ENCODE peak calls at places on chromosomes 2 and 18, in six cellular contexts. One of them, this sample, is unnamed. For H3K27me3, the result is how much of the 10 kb centered on the place peaks cover.

GRCh38 chr2:196187898-196188458 is 16.6 kb upstream of the STK17B start:
- DNase-seq in hepatocyte: no peak
- DNase-seq in mesenchymal stem cell: no peak
- DNase-seq in spleen: no peak
- DNase-seq in CD4-positive, CD25-positive, alpha-beta regulatory T cell: no peak
- DNase-seq in upper lobe of right lung: no peak
- DNase-seq in this sample: no peak

GRCh38 chr18:9779630-9780029 is 71.5 kb downstream of the RAB31 start:
- DNase-seq in hepatocyte: peak
- DNase-seq in mesenchymal stem cell: no peak
- DNase-seq in spleen: no peak
- DNase-seq in CD4-positive, CD25-positive, alpha-beta regulatory T cell: no peak
- DNase-seq in upper lobe of right lung: no peak
- DNase-seq in this sample: no peak

GRCh38 chr18:63016270-63016669 is 300.9 kb downstream of the PHLPP1 start:
- DNase-seq in hepatocyte: peak
- DNase-seq in mesenchymal stem cell: peak
- DNase-seq in spleen: no peak
- DNase-seq in CD4-positive, CD25-positive, alpha-beta regulatory T cell: peak
- DNase-seq in upper lobe of right lung: no peak
- DNase-seq in this sample: peak

GRCh38 chr2:11305338-11305737 is 39.1 kb downstream of the ROCK2 start:
- DNase-seq in hepatocyte: no peak
- DNase-seq in mesenchymal stem cell: no peak
- DNase-seq in spleen: no peak
- DNase-seq in CD4-positive, CD25-positive, alpha-beta regulatory T cell: peak
- DNase-seq in upper lobe of right lung: no peak
- DNase-seq in this sample: no peak

GRCh38 chr2:174778479-174778962 is 14.2 kb upstream of the CHRNA1 start:
- DNase-seq in hepatocyte: peak
- DNase-seq in mesenchymal stem cell: peak
- DNase-seq in spleen: peak
- DNase-seq in CD4-positive, CD25-positive, alpha-beta regulatory T cell: peak
- DNase-seq in upper lobe of right lung: peak
- DNase-seq in this sample: peak

GRCh38 chr2:158460632-158461297 is 4.0 kb downstream of the PKP4 start:
- DNase-seq in hepatocyte: no peak
- DNase-seq in mesenchymal stem cell: peak
- DNase-seq in spleen: no peak
- DNase-seq in CD4-positive, CD25-positive, alpha-beta regulatory T cell: peak
- DNase-seq in upper lobe of right lung: no peak
- DNase-seq in this sample: no peak

GRCh38 chr2:186862869-186863709 is 14.1 kb upstream of the ZSWIM2 start:
- DNase-seq in hepatocyte: peak
- DNase-seq in mesenchymal stem cell: peak
- DNase-seq in spleen: no peak
- DNase-seq in CD4-positive, CD25-positive, alpha-beta regulatory T cell: peak
- DNase-seq in upper lobe of right lung: no peak
- DNase-seq in this sample: no peak

GRCh38 chr2:217331577-217332139 is 471.8 kb upstream of the TNP1 start:
- DNase-seq in hepatocyte: peak
- DNase-seq in mesenchymal stem cell: peak
- DNase-seq in spleen: no peak
- DNase-seq in CD4-positive, CD25-positive, alpha-beta regulatory T cell: no peak
- DNase-seq in upper lobe of right lung: no peak
- DNase-seq in this sample: no peak

GRCh38 chr2:14756122-14756541 is 123.6 kb downstream of the LRATD1 start:
- DNase-seq in hepatocyte: no peak
- DNase-seq in mesenchymal stem cell: peak
- DNase-seq in spleen: no peak
- DNase-seq in CD4-positive, CD25-positive, alpha-beta regulatory T cell: no peak
- DNase-seq in upper lobe of right lung: no peak
- DNase-seq in this sample: no peak

GRCh38 chr2:10385933-10386773 is 62.0 kb downstream of the ODC1 start:
- DNase-seq in hepatocyte: no peak
- DNase-seq in mesenchymal stem cell: peak
- DNase-seq in spleen: no peak
- DNase-seq in CD4-positive, CD25-positive, alpha-beta regulatory T cell: no peak
- DNase-seq in upper lobe of right lung: no peak
- DNase-seq in this sample: no peak

GRCh38 chr2:218904176-218904575 is 23.5 kb downstream of the WNT10A start:
- DNase-seq in hepatocyte: no peak
- DNase-seq in mesenchymal stem cell: no peak
- DNase-seq in spleen: no peak
- DNase-seq in CD4-positive, CD25-positive, alpha-beta regulatory T cell: no peak
- DNase-seq in upper lobe of right lung: no peak
- DNase-seq in this sample: no peak

GRCh38 chr2:219576505-219577388 is 4.6 kb downstream of the INHA start:
- DNase-seq in hepatocyte: peak
- DNase-seq in mesenchymal stem cell: peak
- DNase-seq in spleen: no peak
- DNase-seq in CD4-positive, CD25-positive, alpha-beta regulatory T cell: no peak
- DNase-seq in upper lobe of right lung: no peak
- DNase-seq in this sample: no peak

GRCh38 chr2:231696004-231696367 is 12.3 kb upstream of the PTMA start:
- DNase-seq in hepatocyte: no peak
- DNase-seq in mesenchymal stem cell: no peak
- DNase-seq in spleen: no peak
- DNase-seq in CD4-positive, CD25-positive, alpha-beta regulatory T cell: no peak
- DNase-seq in upper lobe of right lung: no peak
- DNase-seq in this sample: no peak

GRCh38 chr2:239826786-239827510 is 198.2 kb downstream of the NDUFA10 start:
- DNase-seq in hepatocyte: no peak
- DNase-seq in mesenchymal stem cell: no peak
- DNase-seq in spleen: peak
- DNase-seq in CD4-positive, CD25-positive, alpha-beta regulatory T cell: no peak
- DNase-seq in upper lobe of right lung: peak
- DNase-seq in this sample: no peak

GRCh38 chr18:62767321-62767720 is 52.0 kb downstream of the PHLPP1 start:
- DNase-seq in hepatocyte: no peak
- DNase-seq in mesenchymal stem cell: peak
- DNase-seq in spleen: no peak
- DNase-seq in CD4-positive, CD25-positive, alpha-beta regulatory T cell: no peak
- DNase-seq in upper lobe of right lung: no peak
- DNase-seq in this sample: no peak

GRCh38 chr2:215429424-215429823 is 6.4 kb downstream of the FN1 start:
- DNase-seq in hepatocyte: no peak
- DNase-seq in mesenchymal stem cell: no peak
- DNase-seq in spleen: no peak
- DNase-seq in CD4-positive, CD25-positive, alpha-beta regulatory T cell: no peak
- DNase-seq in upper lobe of right lung: no peak
- DNase-seq in this sample: no peak
- H3K27me3 ChIP-seq in hepatocyte: under half
- H3K27me3 ChIP-seq in mesenchymal stem cell: under half
- H3K27me3 ChIP-seq in spleen: under half
- H3K27me3 ChIP-seq in CD4-positive, CD25-positive, alpha-beta regulatory T cell: under half
- H3K27me3 ChIP-seq in upper lobe of right lung: under half
- H3K27me3 ChIP-seq in this sample: half or more

GRCh38 chr2:201938816-201939180 is 94.9 kb upstream of the FZD7 start:
- DNase-seq in hepatocyte: no peak
- DNase-seq in mesenchymal stem cell: no peak
- DNase-seq in spleen: no peak
- DNase-seq in CD4-positive, CD25-positive, alpha-beta regulatory T cell: no peak
- DNase-seq in upper lobe of right lung: no peak
- DNase-seq in this sample: no peak
- H3K27me3 ChIP-seq in hepatocyte: under half
- H3K27me3 ChIP-seq in mesenchymal stem cell: half or more
- H3K27me3 ChIP-seq in spleen: under half
- H3K27me3 ChIP-seq in CD4-positive, CD25-positive, alpha-beta regulatory T cell: under half
- H3K27me3 ChIP-seq in upper lobe of right lung: under half
- H3K27me3 ChIP-seq in this sample: under half

GRCh38 chr2:45013229-45014015 is 4.2 kb upstream of the SIX2 start:
- DNase-seq in hepatocyte: no peak
- DNase-seq in mesenchymal stem cell: no peak
- DNase-seq in spleen: no peak
- DNase-seq in CD4-positive, CD25-positive, alpha-beta regulatory T cell: no peak
- DNase-seq in upper lobe of right lung: no peak
- DNase-seq in this sample: no peak

GRCh38 chr2:45012733-45013132 is 3.5 kb upstream of the SIX2 start:
- DNase-seq in hepatocyte: no peak
- DNase-seq in mesenchymal stem cell: no peak
- DNase-seq in spleen: no peak
- DNase-seq in CD4-positive, CD25-positive, alpha-beta regulatory T cell: no peak
- DNase-seq in upper lobe of right lung: no peak
- DNase-seq in this sample: no peak

GRCh38 chr2:45009928-45010705 is 865 bp upstream of the SIX2 start:
- DNase-seq in hepatocyte: peak
- DNase-seq in mesenchymal stem cell: peak
- DNase-seq in spleen: no peak
- DNase-seq in CD4-positive, CD25-positive, alpha-beta regulatory T cell: no peak
- DNase-seq in upper lobe of right lung: peak
- DNase-seq in this sample: no peak

GRCh38 chr2:45010706-45011036 is 1.4 kb upstream of the SIX2 start:
- DNase-seq in hepatocyte: no peak
- DNase-seq in mesenchymal stem cell: no peak
- DNase-seq in spleen: no peak
- DNase-seq in CD4-positive, CD25-positive, alpha-beta regulatory T cell: no peak
- DNase-seq in upper lobe of right lung: no peak
- DNase-seq in this sample: no peak

DNA sequence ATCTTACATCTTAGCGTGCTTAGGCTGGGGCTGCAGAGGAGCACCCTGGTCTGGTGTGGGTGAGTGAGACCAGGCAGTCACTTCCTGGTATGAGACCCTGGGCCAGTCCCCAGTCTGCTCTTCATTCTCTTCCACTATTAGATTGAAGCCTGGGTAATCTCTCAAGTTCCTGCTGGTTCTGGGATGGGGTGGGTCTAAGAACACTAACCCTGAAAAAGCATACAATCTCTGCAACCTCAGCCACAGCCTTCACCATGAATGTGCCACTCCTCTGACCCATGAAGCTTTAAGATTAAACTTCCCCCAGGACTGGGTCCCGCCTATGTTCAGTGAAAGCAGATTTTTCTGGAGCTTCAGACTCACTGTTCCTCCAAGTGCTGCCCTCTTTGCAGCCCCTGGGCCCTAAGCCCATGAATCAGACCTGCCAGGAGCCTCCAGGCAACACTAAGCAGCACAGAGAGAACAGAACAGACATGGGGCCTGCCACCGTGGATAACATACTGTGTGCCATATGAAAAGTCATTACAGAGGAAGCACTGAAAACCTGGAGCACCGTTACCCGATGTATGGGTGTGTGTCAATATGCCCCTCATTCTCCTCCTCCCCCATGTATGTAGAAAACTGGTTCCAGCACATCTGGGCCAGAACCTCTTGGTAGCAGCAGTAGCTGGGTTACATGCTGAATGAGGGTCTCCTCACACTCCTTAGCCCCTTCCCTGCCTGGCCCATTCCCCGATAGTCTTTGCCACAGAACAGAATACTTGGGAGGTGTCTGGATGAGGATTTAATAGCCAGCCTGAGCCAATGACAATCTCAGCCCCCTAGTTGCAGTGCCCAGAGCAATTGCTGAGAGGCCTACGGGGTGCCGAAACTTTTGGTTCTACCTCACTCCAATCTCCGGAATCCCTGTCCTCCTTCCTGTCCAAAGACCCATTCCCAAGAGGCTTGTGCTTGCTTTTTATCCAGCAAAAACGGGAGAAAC is 2.7 kb upstream of the SIX2 start:
- DNase-seq in hepatocyte: peak
- DNase-seq in mesenchymal stem cell: no peak
- DNase-seq in spleen: no peak
- DNase-seq in CD4-positive, CD25-positive, alpha-beta regulatory T cell: no peak
- DNase-seq in upper lobe of right lung: no peak
- DNase-seq in this sample: no peak
- H3K27me3 ChIP-seq in hepatocyte: half or more
- H3K27me3 ChIP-seq in mesenchymal stem cell: half or more
- H3K27me3 ChIP-seq in spleen: half or more
- H3K27me3 ChIP-seq in CD4-positive, CD25-positive, alpha-beta regulatory T cell: under half
- H3K27me3 ChIP-seq in upper lobe of right lung: half or more
- H3K27me3 ChIP-seq in this sample: half or more

GRCh38 chr18:78975282-78975681 is 4.3 kb upstream of the SALL3 start:
- DNase-seq in hepatocyte: no peak
- DNase-seq in mesenchymal stem cell: no peak
- DNase-seq in spleen: no peak
- DNase-seq in CD4-positive, CD25-positive, alpha-beta regulatory T cell: no peak
- DNase-seq in upper lobe of right lung: no peak
- DNase-seq in this sample: no peak

GRCh38 chr18:78972930-78973331 is 6.7 kb upstream of the SALL3 start:
- DNase-seq in hepatocyte: no peak
- DNase-seq in mesenchymal stem cell: no peak
- DNase-seq in spleen: no peak
- DNase-seq in CD4-positive, CD25-positive, alpha-beta regulatory T cell: no peak
- DNase-seq in upper lobe of right lung: no peak
- DNase-seq in this sample: no peak

GRCh38 chr18:78972385-78972918 is 7.2 kb upstream of the SALL3 start:
- DNase-seq in hepatocyte: no peak
- DNase-seq in mesenchymal stem cell: no peak
- DNase-seq in spleen: no peak
- DNase-seq in CD4-positive, CD25-positive, alpha-beta regulatory T cell: no peak
- DNase-seq in upper lobe of right lung: no peak
- DNase-seq in this sample: no peak

GRCh38 chr18:78974115-78974740 is 5.4 kb upstream of the SALL3 start:
- DNase-seq in hepatocyte: no peak
- DNase-seq in mesenchymal stem cell: no peak
- DNase-seq in spleen: no peak
- DNase-seq in CD4-positive, CD25-positive, alpha-beta regulatory T cell: no peak
- DNase-seq in upper lobe of right lung: no peak
- DNase-seq in this sample: no peak

DNA sequence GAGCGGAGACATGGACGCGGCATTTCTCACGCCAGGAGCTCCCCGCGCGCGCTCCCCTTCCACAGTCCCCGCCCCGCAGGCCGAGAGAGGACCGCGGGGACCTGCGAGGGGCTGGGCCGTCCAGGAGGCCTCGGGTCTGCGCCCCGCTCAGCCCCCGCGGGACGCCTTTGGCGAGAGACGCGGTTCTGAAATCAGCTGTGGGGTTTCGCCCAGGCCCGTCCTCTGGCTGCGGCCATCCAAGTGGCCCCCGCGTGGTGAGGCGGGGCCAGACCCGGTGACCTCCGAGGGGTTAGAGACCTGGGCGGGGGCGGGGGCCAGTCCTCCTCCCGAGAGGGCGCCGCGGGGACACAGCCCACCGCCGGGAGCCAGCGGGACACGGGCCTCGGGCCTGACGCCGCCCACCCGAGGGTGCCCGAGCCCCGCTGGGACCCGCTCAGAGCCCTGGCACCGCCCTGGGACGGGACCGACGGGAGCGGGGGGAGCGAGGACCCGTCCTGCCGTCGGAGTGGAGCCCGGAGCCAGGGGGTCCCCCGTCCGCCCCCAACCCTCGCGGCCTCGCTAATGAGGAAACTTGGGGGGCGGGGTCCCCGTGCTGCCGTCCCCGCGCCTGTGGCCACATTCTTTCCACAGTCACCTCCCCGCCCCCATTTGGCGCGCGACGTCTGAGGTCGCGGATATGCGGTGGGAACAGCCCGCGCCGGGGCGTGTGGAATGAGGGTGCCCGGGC is 6.1 kb upstream of the SALL3 start:
- DNase-seq in hepatocyte: no peak
- DNase-seq in mesenchymal stem cell: no peak
- DNase-seq in spleen: no peak
- DNase-seq in CD4-positive, CD25-positive, alpha-beta regulatory T cell: no peak
- DNase-seq in upper lobe of right lung: no peak
- DNase-seq in this sample: no peak
- H3K27me3 ChIP-seq in hepatocyte: half or more
- H3K27me3 ChIP-seq in mesenchymal stem cell: half or more
- H3K27me3 ChIP-seq in spleen: half or more
- H3K27me3 ChIP-seq in CD4-positive, CD25-positive, alpha-beta regulatory T cell: under half
- H3K27me3 ChIP-seq in upper lobe of right lung: half or more
- H3K27me3 ChIP-seq in this sample: half or more